ENCODE peak calls at places on chromosomes 7 and 10, in seven cellular contexts. M, N, H, B, K, I and P are unnamed samples.

GRCh38 chr10:78336402-78336791 is 302.7 kb downstream of the RPS24 start:
- DNase-seq in M (no peak), N (no peak), H (no peak), B (no peak), K (peak; percentile 41), I (no peak), P (no peak)

GRCh38 chr7:80347173-80347572 is 164.7 kb downstream of the GNAT3 start:
- DNase-seq in M (no peak), N (no peak), H (no peak), B (peak; percentile 4), K (peak; percentile 27), I (no peak), P (no peak)

GRCh38 chr7:116434820-116435341 is 64.7 kb upstream of the CAV2 start:
- DNase-seq in M (no peak), N (no peak), H (no peak), B (no peak), K (peak; percentile 85), I (no peak), P (no peak)

GRCh38 chr10:105840288-105840770 is 1199.2 kb downstream of the SORCS3 start:
- DNase-seq in M (no peak), N (no peak), H (no peak), B (no peak), K (no peak), I (no peak), P (no peak)

GRCh38 chr10:71782917-71783490 is 9.7 kb upstream of the VSIR start:
- DNase-seq in M (no peak), N (peak; percentile 56), H (peak; percentile 62), B (no peak), K (no peak), I (no peak), P (no peak)

GRCh38 chr10:86264481-86265231 is 101.9 kb downstream of the GRID1 start:
- DNase-seq in M (peak; percentile 76), N (peak; percentile 41), H (no peak), B (no peak), K (no peak), I (no peak), P (no peak)

GRCh38 chr10:88282876-88283275 is 300.2 kb downstream of the RNLS start:
- DNase-seq in M (no peak), N (no peak), H (no peak), B (no peak), K (no peak), I (no peak), P (no peak)

GRCh38 chr10:131183546-131184045 is 127.9 kb downstream of the TCERG1L start:
- DNase-seq in M (no peak), N (no peak), H (no peak), B (no peak), K (no peak), I (no peak), P (no peak)

GRCh38 chr10:96275685-96276418 is 4.5 kb upstream of the BLNK start:
- DNase-seq in M (no peak), N (peak; percentile 51), H (peak; percentile 73), B (no peak), K (no peak), I (no peak), P (no peak)

GRCh38 chr7:104528142-104528541 is 199.7 kb downstream of the LHFPL3 start:
- DNase-seq in M (no peak), N (no peak), H (no peak), B (no peak), K (no peak), I (no peak), P (no peak)

GRCh38 chr7:19747740-19748339 is 25.6 kb downstream of the TMEM196 start:
- DNase-seq in M (no peak), N (no peak), H (no peak), B (peak; percentile 57), K (peak; percentile 81), I (peak; percentile 33), P (no peak)

GRCh38 chr10:108911814-108912541 is 1011.3 kb downstream of the XPNPEP1 start:
- DNase-seq in M (peak; percentile 76), N (peak; percentile 48), H (peak; percentile 39), B (peak; percentile 96), K (peak; percentile 82), I (peak; percentile 15), P (peak; percentile 29)

GRCh38 chr7:98460902-98461301 is 60.0 kb upstream of the BAIAP2L1 start:
- DNase-seq in M (no peak), N (no peak), H (no peak), B (no peak), K (no peak), I (no peak), P (no peak)

GRCh38 chr7:10708447-10708846 is 265.2 kb upstream of the PHF14 start:
- DNase-seq in M (peak; percentile 68), N (no peak), H (no peak), B (peak; percentile 71), K (peak; percentile 11), I (no peak), P (peak; percentile 16)

GRCh38 chr7:135742371-135742770 is 6.2 kb downstream of the FAM180A start:
- DNase-seq in M (no peak), N (no peak), H (no peak), B (no peak), K (no peak), I (no peak), P (no peak)

GRCh38 chr7:135741905-135742304 is 6.7 kb downstream of the FAM180A start:
- DNase-seq in M (no peak), N (no peak), H (no peak), B (no peak), K (no peak), I (no peak), P (no peak)

GRCh38 chr7:135744938-135745701 is 3.5 kb downstream of the FAM180A start:
- DNase-seq in M (no peak), N (no peak), H (peak; percentile 66), B (no peak), K (peak; percentile 87), I (no peak), P (no peak)

GRCh38 chr7:135745702-135746312 is 2.8 kb downstream of the FAM180A start:
- DNase-seq in M (no peak), N (no peak), H (peak; percentile 86), B (no peak), K (peak; percentile 95), I (peak; percentile 32), P (no peak)

DNA sequence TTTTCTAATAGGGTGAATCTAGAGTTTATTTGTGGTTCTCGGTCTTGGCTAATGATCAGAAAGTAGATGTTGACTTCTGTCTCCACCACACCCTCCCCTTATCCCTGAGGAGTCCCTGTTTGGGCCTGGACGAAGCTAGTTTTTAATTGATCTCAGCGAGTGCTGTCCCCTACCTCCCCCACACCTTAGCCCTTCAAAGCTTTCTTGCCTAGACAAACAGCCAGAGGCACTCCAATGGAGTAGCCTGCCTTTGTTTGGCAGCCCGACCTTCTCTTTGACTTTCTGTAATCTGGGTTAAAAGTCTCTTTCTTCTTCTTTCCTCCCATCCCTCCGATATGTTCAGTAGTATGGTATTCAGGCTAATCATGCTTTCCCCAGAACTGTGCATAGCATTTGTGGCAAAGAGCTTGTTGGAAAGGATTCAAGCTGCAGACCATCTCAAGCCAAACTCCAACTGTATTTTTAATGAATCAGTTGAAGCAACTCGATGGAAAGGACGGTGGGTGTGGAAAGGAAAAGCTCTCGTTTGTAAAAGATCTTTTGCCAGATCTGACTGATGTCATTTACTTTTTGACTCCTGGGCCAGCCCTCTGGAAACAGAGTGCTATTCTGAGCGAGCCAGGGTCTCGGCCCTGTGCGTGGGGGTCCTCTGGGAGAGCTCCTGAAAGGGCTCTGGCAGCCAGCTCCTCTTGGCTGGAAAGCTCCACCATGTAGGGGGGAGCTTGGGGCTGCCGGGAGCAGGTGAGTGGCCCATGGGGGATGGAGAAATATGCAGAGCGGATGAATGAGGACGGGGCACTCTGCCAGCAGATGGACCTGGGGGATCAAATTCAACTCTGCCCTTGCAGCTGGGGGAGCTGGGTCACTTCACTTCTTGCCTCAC is 4.5 kb downstream of the FAM180A start:
- DNase-seq in M (no peak), N (no peak), H (peak; percentile 57), B (no peak), K (no peak), I (no peak), P (no peak)
- H3K4me3 ChIP-seq in M (no peak overlapping the region), N (no peak overlapping the region), H (no peak overlapping the region), B (no peak overlapping the region), K (no peak overlapping the region), I (no peak overlapping the region), P (no peak overlapping the region)

GRCh38 chr10:80498039-80498832 is 39.5 kb upstream of the SH2D4B start:
- DNase-seq in M (no peak), N (no peak), H (no peak), B (no peak), K (no peak), I (no peak), P (no peak)
- H3K4me3 ChIP-seq in M (no peak overlapping the region), N (no peak overlapping the region), H (no peak overlapping the region), B (no peak overlapping the region), K (no peak overlapping the region), I (no peak overlapping the region), P (no peak overlapping the region)

GRCh38 chr10:101228682-101229274 is 485 bp downstream of the LBX1 start:
- DNase-seq in M (no peak), N (no peak), H (no peak), B (no peak), K (no peak), I (peak; percentile 60), P (no peak)
- H3K4me3 ChIP-seq in M (no peak overlapping the region), N (peak overlapping the region; percentile 30), H (no peak overlapping the region), B (no peak overlapping the region), K (peak overlapping the region; percentile 35), I (peak overlapping the region; percentile 52), P (no peak overlapping the region)

GRCh38 chr10:73043319-73043718 is 53.3 kb downstream of the P4HA1 start:
- DNase-seq in M (no peak), N (no peak), H (no peak), B (no peak), K (no peak), I (no peak), P (no peak)

GRCh38 chr10:73039635-73040034 is 57.0 kb downstream of the P4HA1 start:
- DNase-seq in M (no peak), N (no peak), H (no peak), B (no peak), K (peak; percentile 41), I (no peak), P (no peak)

GRCh38 chr10:73043766-73044377 is 52.8 kb downstream of the P4HA1 start:
- DNase-seq in M (no peak), N (no peak), H (no peak), B (peak; percentile 33), K (no peak), I (no peak), P (no peak)

GRCh38 chr10:73042130-73042529 is 54.5 kb downstream of the P4HA1 start:
- DNase-seq in M (no peak), N (no peak), H (no peak), B (no peak), K (no peak), I (no peak), P (no peak)

DNA sequence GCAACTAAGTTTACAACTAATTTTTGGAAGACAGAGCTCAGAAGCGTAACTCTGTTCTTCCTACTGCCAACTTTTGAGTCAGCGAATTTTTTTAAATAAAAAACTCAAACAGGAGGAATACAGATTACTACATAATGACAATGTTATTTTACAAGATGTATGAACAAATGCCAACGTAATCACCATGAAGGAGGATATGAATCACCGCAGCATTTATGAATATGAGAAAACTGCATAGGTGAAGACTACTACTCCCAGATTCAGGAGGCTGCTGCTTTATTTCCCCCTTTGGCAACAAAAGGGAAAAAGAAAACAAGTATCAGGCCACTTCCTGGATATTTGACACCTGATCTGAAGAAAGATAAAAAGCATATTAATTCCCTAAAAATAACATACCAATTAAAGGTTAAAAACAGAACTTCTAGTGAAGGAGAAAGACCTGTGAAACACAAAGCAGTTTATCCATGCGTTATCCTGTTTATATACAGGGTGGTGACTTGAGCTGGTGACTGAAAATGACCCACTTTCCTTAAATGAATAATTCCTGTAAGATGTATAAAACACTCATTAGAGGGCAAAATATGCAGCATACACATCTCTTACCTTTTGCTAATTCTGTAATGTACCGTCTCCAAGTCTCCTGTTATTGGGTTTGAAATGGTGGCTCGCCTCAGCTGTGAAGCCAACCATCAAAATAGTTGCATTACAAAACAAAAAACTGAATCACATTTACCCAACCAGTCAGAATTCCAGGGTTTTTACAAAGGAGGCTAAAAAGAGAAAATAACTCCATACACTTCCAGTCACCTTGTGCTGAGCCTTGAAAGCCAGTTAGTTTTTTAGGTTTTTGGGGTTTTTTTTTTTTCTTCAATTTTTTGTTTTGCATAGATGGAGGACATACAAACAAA is 52.0 kb downstream of the P4HA1 start:
- DNase-seq in M (no peak), N (no peak), H (no peak), B (peak; percentile 53), K (peak; percentile 100), I (no peak), P (no peak)
- H3K4me3 ChIP-seq in M (no peak overlapping the region), N (no peak overlapping the region), H (no peak overlapping the region), B (no peak overlapping the region), K (peak overlapping the region; percentile 30), I (no peak overlapping the region), P (no peak overlapping the region)